ENCODE peak calls at places on chromosome 20, in five cellular contexts. One of them, this sample, is unnamed. For H3K27me3, the result is how much of the 10 kb centered on the place peaks cover.

GRCh38 chr20:19688031-19688806 is 69.8 kb upstream of the RIN2 start:
- DNase-seq in ovary: peak
- DNase-seq in thoracic aorta: peak
- DNase-seq in pancreas: peak
- DNase-seq in Peyer's patch: peak
- DNase-seq in this sample: peak

GRCh38 chr20:34525709-34526416 is 9.6 kb downstream of the DYNLRB1 start:
- DNase-seq in ovary: peak
- DNase-seq in thoracic aorta: peak
- DNase-seq in Peyer's patch: peak
- DNase-seq in pancreas: peak
- DNase-seq in this sample: peak

GRCh38 chr20:63454729-63455567 is 17.5 kb downstream of the KCNQ2 start:
- DNase-seq in thoracic aorta: no peak
- DNase-seq in Peyer's patch: no peak
- DNase-seq in pancreas: no peak
- DNase-seq in ovary: no peak
- DNase-seq in this sample: no peak

GRCh38 chr20:4811661-4812181 is 90.0 kb downstream of the PRND start:
- DNase-seq in ovary: no peak
- DNase-seq in Peyer's patch: peak
- DNase-seq in thoracic aorta: no peak
- DNase-seq in pancreas: peak
- DNase-seq in this sample: peak

GRCh38 chr20:53752971-53753879 is 159.6 kb upstream of the ZNF217 start:
- DNase-seq in ovary: no peak
- DNase-seq in thoracic aorta: no peak
- DNase-seq in Peyer's patch: no peak
- DNase-seq in pancreas: no peak
- DNase-seq in this sample: no peak

GRCh38 chr20:57672164-57672563 is 37.7 kb downstream of the PMEPA1 start:
- DNase-seq in thoracic aorta: peak
- DNase-seq in pancreas: no peak
- DNase-seq in Peyer's patch: peak
- DNase-seq in ovary: no peak
- DNase-seq in this sample: peak

GRCh38 chr20:5056801-5057599 is 55.7 kb upstream of the SLC23A2 start:
- DNase-seq in Peyer's patch: peak
- DNase-seq in thoracic aorta: no peak
- DNase-seq in pancreas: peak
- DNase-seq in ovary: no peak
- DNase-seq in this sample: no peak

GRCh38 chr20:17939622-17940446 is 28.8 kb downstream of the SNX5 start:
- DNase-seq in Peyer's patch: no peak
- DNase-seq in pancreas: no peak
- DNase-seq in ovary: no peak
- DNase-seq in thoracic aorta: no peak
- DNase-seq in this sample: no peak

GRCh38 chr20:32018269-32019155 is 8.3 kb downstream of the CCM2L start:
- DNase-seq in Peyer's patch: peak
- DNase-seq in ovary: peak
- DNase-seq in pancreas: peak
- DNase-seq in thoracic aorta: no peak
- DNase-seq in this sample: no peak

GRCh38 chr20:32017711-32018251 is 7.5 kb downstream of the CCM2L start:
- DNase-seq in ovary: no peak
- DNase-seq in thoracic aorta: no peak
- DNase-seq in Peyer's patch: peak
- DNase-seq in pancreas: peak
- DNase-seq in this sample: no peak

GRCh38 chr20:32019563-32020463 is 9.6 kb downstream of the CCM2L start:
- DNase-seq in thoracic aorta: no peak
- DNase-seq in pancreas: no peak
- DNase-seq in Peyer's patch: no peak
- DNase-seq in ovary: no peak
- DNase-seq in this sample: no peak

GRCh38 chr20:32021091-32021490 is 10.9 kb downstream of the CCM2L start:
- DNase-seq in thoracic aorta: no peak
- DNase-seq in Peyer's patch: no peak
- DNase-seq in pancreas: no peak
- DNase-seq in ovary: no peak
- DNase-seq in this sample: no peak

DNA sequence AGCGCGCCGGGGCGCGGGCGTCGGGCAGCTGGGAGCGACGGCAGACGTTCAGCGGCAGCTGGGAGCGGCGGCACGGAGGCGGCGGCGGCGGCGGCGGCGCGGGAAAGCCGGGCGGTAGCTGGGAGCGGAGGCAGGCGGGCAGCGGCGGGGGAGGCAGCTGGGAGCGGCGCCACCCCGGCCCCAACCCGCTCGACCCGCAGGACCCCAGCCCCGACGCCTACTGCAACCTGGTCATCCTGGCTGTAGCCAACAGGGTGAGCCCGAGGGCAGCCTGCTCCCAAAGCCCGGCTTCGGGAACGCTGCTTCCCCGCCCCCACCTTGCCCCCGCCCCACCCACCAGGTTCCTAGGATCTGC is 8.9 kb downstream of the CCM2L start:
- DNase-seq in thoracic aorta: no peak
- DNase-seq in ovary: no peak
- DNase-seq in pancreas: no peak
- DNase-seq in Peyer's patch: no peak
- DNase-seq in this sample: no peak
- H3K4me3 ChIP-seq in thoracic aorta: peak
- H3K4me3 ChIP-seq in ovary: no peak
- H3K4me3 ChIP-seq in pancreas: no peak
- H3K4me3 ChIP-seq in Peyer's patch: peak
- H3K4me3 ChIP-seq in this sample: peak

GRCh38 chr20:39676857-39677351 is 714.8 kb downstream of the DHX35 start:
- DNase-seq in thoracic aorta: no peak
- DNase-seq in pancreas: no peak
- DNase-seq in Peyer's patch: no peak
- DNase-seq in ovary: no peak
- DNase-seq in this sample: no peak
- TF ChIP-seq CTCF in thoracic aorta: no peak
- TF ChIP-seq CTCF in pancreas: no peak
- TF ChIP-seq CTCF in Peyer's patch: no peak
- TF ChIP-seq CTCF in ovary: no peak
- TF ChIP-seq CTCF in this sample: no peak

DNA sequence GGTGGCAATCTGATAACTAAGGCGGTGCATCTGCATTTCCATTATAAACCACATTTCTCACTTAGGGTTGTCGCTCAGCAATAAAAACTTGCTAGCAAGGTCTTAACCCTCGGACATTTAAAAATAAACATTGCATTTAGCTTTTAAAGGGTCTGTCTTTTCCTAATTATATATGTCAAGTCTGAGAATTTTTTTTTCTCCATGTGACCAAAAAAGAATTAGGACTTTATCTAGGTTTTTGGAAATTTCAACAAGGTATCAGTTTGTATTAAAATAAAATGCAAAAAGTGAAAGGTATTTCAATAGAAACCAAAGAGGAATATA is 198.1 kb downstream of the FOXA2 start:
- DNase-seq in thoracic aorta: no peak
- DNase-seq in ovary: no peak
- DNase-seq in pancreas: no peak
- DNase-seq in Peyer's patch: no peak
- DNase-seq in this sample: no peak
- H3K27me3 ChIP-seq in thoracic aorta: under half
- H3K27me3 ChIP-seq in ovary: under half
- H3K27me3 ChIP-seq in pancreas: under half
- H3K27me3 ChIP-seq in Peyer's patch: under half
- H3K27me3 ChIP-seq in this sample: under half

GRCh38 chr20:20956586-20956985 is 149.6 kb downstream of the LINC00237 start:
- DNase-seq in Peyer's patch: no peak
- DNase-seq in thoracic aorta: no peak
- DNase-seq in pancreas: no peak
- DNase-seq in ovary: no peak
- DNase-seq in this sample: no peak

GRCh38 chr20:20950620-20951019 is 155.5 kb downstream of the LINC00237 start:
- DNase-seq in pancreas: no peak
- DNase-seq in Peyer's patch: no peak
- DNase-seq in thoracic aorta: no peak
- DNase-seq in ovary: no peak
- DNase-seq in this sample: no peak

GRCh38 chr20:20955837-20956236 is 150.3 kb downstream of the LINC00237 start:
- DNase-seq in thoracic aorta: no peak
- DNase-seq in Peyer's patch: no peak
- DNase-seq in pancreas: no peak
- DNase-seq in ovary: no peak
- DNase-seq in this sample: no peak

DNA sequence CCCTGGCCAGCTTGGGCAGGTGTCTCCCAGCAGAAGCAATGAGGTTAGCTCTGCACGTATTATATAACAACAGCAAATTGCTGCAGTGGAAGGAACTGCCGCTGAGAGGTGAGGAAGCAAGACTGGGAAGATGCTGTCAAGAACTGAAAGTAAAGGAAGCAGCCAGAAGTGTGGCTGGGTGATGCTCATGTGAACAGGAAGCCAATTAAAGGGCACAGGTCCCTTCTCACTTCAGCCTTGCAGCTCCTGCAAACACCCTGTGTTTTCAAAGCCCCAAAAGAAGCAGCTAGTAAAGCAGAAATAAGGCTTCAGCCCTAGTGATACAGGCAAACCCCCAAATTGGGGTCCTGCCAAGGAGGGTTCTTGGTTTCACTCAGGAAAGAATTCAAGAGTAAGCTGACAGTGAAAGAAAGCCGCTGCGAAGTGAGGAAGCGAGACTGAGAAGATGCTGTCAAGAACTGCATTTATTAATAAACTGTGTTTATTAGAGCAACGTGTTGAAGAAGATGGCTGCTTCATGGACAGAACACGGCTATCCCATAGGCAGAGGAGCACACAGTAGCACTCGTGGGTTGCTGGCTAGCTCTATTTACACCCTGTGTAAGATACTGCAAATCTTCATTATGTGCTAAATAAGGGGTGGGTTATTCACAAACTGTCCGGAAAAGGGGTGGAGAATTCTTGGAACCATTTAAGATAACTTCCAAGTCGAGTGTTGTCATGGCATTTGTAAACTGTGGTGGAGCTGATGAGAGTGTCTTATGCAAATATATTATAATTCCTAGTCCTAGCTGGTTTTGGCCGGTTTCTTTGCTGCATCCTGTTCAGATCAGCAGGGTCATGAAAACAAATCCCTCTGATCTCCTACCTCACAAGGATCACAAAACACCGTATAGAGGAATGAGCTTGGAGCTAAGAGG is 152.2 kb downstream of the LINC00237 start:
- DNase-seq in Peyer's patch: no peak
- DNase-seq in thoracic aorta: no peak
- DNase-seq in ovary: no peak
- DNase-seq in pancreas: no peak
- DNase-seq in this sample: no peak
- H3K4me3 ChIP-seq in Peyer's patch: no peak
- H3K4me3 ChIP-seq in thoracic aorta: no peak
- H3K4me3 ChIP-seq in ovary: no peak
- H3K4me3 ChIP-seq in pancreas: no peak
- H3K4me3 ChIP-seq in this sample: no peak

GRCh38 chr20:61044499-61044898 is 207.6 kb upstream of the CDH4 start:
- DNase-seq in thoracic aorta: no peak
- DNase-seq in ovary: no peak
- DNase-seq in pancreas: no peak
- DNase-seq in Peyer's patch: no peak
- DNase-seq in this sample: no peak
- TF ChIP-seq CTCF in thoracic aorta: no peak
- TF ChIP-seq CTCF in ovary: no peak
- TF ChIP-seq CTCF in pancreas: no peak
- TF ChIP-seq CTCF in Peyer's patch: no peak
- TF ChIP-seq CTCF in this sample: no peak

GRCh38 chr20:3171391-3172125 is 1.8 kb downstream of the LZTS3 start:
- DNase-seq in ovary: no peak
- DNase-seq in pancreas: no peak
- DNase-seq in thoracic aorta: no peak
- DNase-seq in Peyer's patch: no peak
- DNase-seq in this sample: no peak
- H3K27me3 ChIP-seq in ovary: under half
- H3K27me3 ChIP-seq in pancreas: under half
- H3K27me3 ChIP-seq in thoracic aorta: under half
- H3K27me3 ChIP-seq in Peyer's patch: under half
- H3K27me3 ChIP-seq in this sample: under half

GRCh38 chr20:32752021-32752457 is 8.8 kb upstream of the COMMD7 start:
- DNase-seq in Peyer's patch: no peak
- DNase-seq in thoracic aorta: no peak
- DNase-seq in pancreas: no peak
- DNase-seq in ovary: no peak
- DNase-seq in this sample: no peak

GRCh38 chr20:32753731-32754130 is 8.5 kb upstream of the DNMT3B start:
- DNase-seq in Peyer's patch: no peak
- DNase-seq in thoracic aorta: no peak
- DNase-seq in pancreas: no peak
- DNase-seq in ovary: no peak
- DNase-seq in this sample: no peak

GRCh38 chr20:32749914-32750637 is 6.8 kb upstream of the COMMD7 start:
- DNase-seq in ovary: no peak
- DNase-seq in thoracic aorta: no peak
- DNase-seq in Peyer's patch: no peak
- DNase-seq in pancreas: no peak
- DNase-seq in this sample: no peak

GRCh38 chr20:32752458-32753250 is 9.4 kb upstream of the COMMD7 start:
- DNase-seq in Peyer's patch: no peak
- DNase-seq in ovary: no peak
- DNase-seq in thoracic aorta: no peak
- DNase-seq in pancreas: no peak
- DNase-seq in this sample: no peak

GRCh38 chr20:32751309-32752020 is 8.2 kb upstream of the COMMD7 start:
- DNase-seq in Peyer's patch: no peak
- DNase-seq in ovary: no peak
- DNase-seq in thoracic aorta: no peak
- DNase-seq in pancreas: no peak
- DNase-seq in this sample: no peak
- H3K4me3 ChIP-seq in Peyer's patch: no peak
- H3K4me3 ChIP-seq in ovary: no peak
- H3K4me3 ChIP-seq in thoracic aorta: no peak
- H3K4me3 ChIP-seq in pancreas: no peak
- H3K4me3 ChIP-seq in this sample: no peak

This sample was measured in ascending aorta.